ENCODE peak calls at places on chromosomes 12 and 14, in five cellular contexts. P is stomach, S is ascending aorta, X is mucosa of descending colon, G is AG09309. D is an unnamed sample.

GRCh38 chr12:48998497-48999353 is 450 bp downstream of the DDN start:
- DNase-seq in P (peak), S (no peak), X (peak), G (no peak), D (no peak)

GRCh38 chr12:69097619-69098368 is 141.6 kb upstream of the CPSF6 start:
- DNase-seq in P (no peak), S (no peak), X (no peak), G (peak), D (peak)

GRCh38 chr14:92800525-92800924 is 6.4 kb downstream of the GOLGA5 start:
- DNase-seq in P (no peak), S (no peak), X (no peak), G (no peak), D (no peak)

GRCh38 chr12:3352230-3352629 is 138.8 kb upstream of the PRMT8 start:
- DNase-seq in P (no peak), S (no peak), X (no peak), G (no peak), D (no peak)

GRCh38 chr14:75334191-75335051 is 55.8 kb downstream of the FOS start:
- DNase-seq in P (peak), S (peak), X (peak), G (no peak), D (no peak)

GRCh38 chr14:96434040-96434439 is 42.1 kb downstream of the AK7 start:
- DNase-seq in P (no peak), S (no peak), X (no peak), G (no peak), D (no peak)

GRCh38 chr14:55892906-55893305 is 225.3 kb upstream of the PELI2 start:
- DNase-seq in P (no peak), S (no peak), X (no peak), G (no peak), D (no peak)

GRCh38 chr14:23558363-23559009 is 2.4 kb downstream of the THTPA start:
- DNase-seq in P (no peak), S (no peak), X (no peak), G (no peak), D (no peak)

GRCh38 chr12:114064497-114064896 is 98.4 kb upstream of the RBM19 start:
- DNase-seq in P (no peak), S (no peak), X (no peak), G (no peak), D (no peak)

GRCh38 chr12:96136720-96137378 is 57.3 kb upstream of the ELK3 start:
- DNase-seq in P (no peak), S (no peak), X (no peak), G (no peak), D (no peak)

GRCh38 chr14:93655078-93655750 is 133.1 kb downstream of the PRIMA1 start:
- DNase-seq in P (no peak), S (no peak), X (peak), G (peak), D (peak)

GRCh38 chr12:121794532-121795028 is 1.1 kb upstream of the RHOF start:
- DNase-seq in P (no peak), S (no peak), X (no peak), G (no peak), D (no peak)

GRCh38 chr14:103198429-103199140 is 75.3 kb downstream of the TNFAIP2 start:
- DNase-seq in P (no peak), S (no peak), X (no peak), G (peak), D (peak)

GRCh38 chr12:49832836-49833421 is 4.7 kb upstream of the NCKAP5L start:
- DNase-seq in P (no peak), S (no peak), X (no peak), G (peak), D (no peak)

GRCh38 chr12:100741084-100741711 is 53.4 kb upstream of the ANO4 start:
- DNase-seq in P (no peak), S (no peak), X (peak), G (peak), D (no peak)

GRCh38 chr14:51554953-51555352 is 96.8 kb upstream of the FRMD6 start:
- DNase-seq in P (no peak), S (no peak), X (no peak), G (no peak), D (no peak)

GRCh38 chr12:97493729-97494128 is 31.1 kb downstream of the RMST start:
- DNase-seq in P (no peak), S (no peak), X (no peak), G (no peak), D (no peak)

GRCh38 chr12:93297032-93297431 is 80.7 kb upstream of the NUDT4 start:
- DNase-seq in P (no peak), S (no peak), X (no peak), G (no peak), D (no peak)

GRCh38 chr14:50943943-50944646 is at the start of gene PYGL:
- DNase-seq in P (peak), S (peak), X (peak), G (no peak), D (no peak)

DNA sequence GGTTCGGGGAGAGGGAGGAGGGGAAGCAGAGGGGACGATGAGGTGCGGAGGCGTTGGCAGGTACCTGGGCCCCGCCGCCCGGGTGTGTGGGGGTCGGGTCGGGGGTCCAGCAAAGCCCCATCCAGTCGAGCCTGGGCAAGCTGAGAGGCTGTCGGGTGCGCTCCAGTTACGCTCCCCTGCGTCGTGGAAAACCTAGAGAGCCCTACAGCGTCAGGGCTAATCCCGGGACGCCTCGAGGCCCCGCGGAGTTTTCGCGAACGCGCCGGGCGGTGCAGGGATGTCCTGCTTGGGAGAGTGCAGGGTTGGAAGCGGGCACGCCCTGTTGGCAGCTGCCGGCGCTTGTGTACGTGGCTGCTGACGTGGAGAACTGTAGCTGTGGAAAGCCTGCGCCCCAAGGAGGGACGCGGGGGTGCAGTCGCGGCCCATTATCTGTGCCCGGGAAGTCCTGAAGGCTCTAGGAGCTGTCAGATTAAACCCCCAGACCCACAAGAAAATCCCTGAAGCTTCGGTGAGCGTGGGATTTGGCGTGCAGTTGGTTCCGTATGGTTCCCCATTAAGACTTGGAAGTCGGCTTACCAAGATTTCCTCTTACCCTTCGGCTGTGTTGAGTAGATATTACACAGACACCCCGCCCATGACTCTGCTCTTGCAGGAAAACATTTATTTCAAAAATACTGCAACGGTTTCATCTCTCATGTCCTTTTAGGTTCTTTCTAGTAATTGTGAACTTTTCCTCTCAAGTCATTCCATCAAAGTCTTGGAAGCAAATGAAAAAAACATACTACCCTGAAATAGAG is 11.3 kb upstream of the SLC38A2 start:
- DNase-seq in P (peak), S (peak), X (peak), G (peak), D (peak)
- TF ChIP-seq CTCF in P (no peak), S (no peak), X (no peak), G (no peak), D (peak)

DNA sequence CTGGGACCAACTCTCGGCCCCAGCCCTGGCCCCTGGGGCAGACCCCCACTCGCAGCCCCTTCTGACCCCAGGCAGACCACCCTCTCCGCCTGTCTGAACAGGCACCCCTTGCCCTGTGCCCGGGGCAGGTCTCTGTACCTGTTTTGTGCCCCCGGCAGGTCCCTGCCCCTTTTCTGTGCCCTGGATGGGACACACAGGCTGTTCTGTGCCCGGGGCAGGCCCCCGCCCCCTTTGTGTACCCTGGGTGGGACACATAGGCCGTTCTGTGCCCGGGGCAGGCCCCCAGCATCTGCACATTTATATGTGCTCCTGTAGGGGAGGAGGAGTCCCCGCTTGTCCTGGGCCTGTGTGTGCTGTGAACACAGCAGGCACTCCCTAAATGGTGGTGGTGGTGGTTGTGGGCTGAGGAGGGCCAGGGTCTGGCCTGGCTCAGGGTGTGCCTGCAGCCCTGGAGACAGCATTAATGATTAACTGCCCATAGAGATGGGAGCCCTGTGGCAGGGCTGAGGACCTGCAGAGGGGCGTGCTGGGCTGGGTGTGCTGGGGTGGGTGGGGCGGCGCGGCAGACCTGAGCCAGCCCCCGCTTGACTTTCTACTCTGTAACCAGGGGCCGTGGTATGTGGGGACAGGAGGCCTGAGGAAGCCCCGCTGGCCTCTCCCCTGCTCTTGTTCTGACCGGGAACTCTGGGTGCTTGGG is 3.7 kb downstream of the FBRSL1 start:
- DNase-seq in P (no peak), S (no peak), X (no peak), G (no peak), D (no peak)
- TF ChIP-seq CTCF in P (no peak), S (no peak), X (no peak), G (no peak), D (no peak)

DNA sequence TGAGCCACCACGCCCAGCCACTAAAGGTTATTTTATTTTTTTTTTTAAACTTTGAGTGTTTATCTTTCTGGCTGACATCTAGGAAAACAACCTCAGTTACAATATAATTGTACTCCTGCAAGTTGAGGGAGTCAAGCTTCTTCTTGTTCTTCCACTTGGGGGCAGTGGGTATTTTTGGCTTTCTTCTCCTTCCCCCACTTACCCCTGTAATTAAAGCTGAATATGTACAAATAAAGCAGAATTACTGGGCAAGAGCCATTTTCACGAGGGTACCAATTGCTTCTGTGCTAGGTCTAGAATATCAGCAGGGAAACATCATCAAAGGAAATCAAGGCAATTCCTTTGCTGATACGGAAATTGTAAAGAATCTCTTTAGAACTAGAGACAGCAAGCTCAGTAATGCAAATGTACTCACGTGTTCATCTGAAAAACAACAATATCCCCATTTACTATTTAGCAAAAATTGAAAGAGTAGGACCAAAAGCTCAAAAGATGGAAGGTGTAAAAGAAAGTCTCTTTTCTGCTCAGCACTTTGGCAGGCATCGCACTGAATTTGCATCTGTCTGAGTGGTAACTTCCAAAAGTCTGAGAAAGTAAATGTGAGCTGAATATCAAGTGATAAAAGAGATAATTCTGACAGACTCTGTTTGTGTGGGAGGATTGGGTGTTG is 72.8 kb downstream of the TAOK3 start:
- DNase-seq in P (no peak), S (no peak), X (no peak), G (no peak), D (no peak)
- TF ChIP-seq CTCF in P (no peak), S (no peak), X (no peak), G (no peak), D (no peak)

GRCh38 chr14:34099630-34100029 is 148.8 kb upstream of the EGLN3 start:
- DNase-seq in P (no peak), S (no peak), X (peak), G (no peak), D (no peak)

GRCh38 chr14:34098985-34099349 is 148.1 kb upstream of the EGLN3 start:
- DNase-seq in P (no peak), S (no peak), X (no peak), G (no peak), D (no peak)

GRCh38 chr14:34094384-34094783 is 143.5 kb upstream of the EGLN3 start:
- DNase-seq in P (no peak), S (no peak), X (no peak), G (no peak), D (no peak)

GRCh38 chr14:34093878-34094277 is 143.0 kb upstream of the EGLN3 start:
- DNase-seq in P (no peak), S (no peak), X (no peak), G (no peak), D (no peak)

DNA sequence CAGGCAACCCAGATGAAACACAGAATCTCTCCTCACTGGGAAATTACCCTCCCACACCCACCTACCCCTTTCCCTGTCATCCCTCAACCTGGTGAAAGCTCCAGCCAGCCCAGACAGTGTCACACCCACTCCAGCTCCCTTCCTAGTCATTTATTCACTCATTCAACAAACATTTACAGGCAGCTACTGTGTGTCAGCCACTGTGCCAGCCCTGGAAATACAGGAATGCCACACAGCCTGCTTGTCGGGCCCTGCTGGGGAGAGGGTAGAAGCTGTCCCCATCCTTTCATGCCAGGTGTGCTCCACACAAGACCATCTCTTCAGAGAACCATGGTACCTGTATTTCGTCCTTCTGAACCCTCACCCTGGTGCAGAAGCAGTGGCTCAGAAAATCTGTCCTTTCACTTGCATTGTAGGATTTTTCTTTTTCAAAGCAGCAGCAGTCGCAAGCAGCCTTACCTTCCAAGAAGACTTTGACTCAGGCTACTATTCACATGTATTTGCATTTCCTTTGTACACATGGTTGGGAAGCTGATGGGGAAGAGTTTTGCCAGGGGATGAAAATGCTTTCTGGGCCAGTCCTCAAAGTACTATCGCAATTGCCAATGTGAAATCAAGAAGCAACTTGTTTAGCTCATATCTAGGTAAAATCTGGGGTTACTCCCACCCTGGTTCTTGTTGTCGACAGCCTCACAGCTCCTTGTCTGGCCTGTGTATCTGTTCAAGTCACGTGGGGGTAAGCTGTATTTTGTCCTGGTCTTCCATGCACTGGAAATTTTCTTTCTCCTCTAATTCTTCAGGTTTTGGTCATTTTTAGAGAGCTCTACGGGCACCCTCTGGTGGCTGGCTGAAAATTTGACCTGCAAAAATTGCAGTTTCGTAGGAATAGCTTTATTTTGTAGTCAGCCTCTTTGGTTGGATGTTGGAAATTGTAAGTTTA is 147.4 kb upstream of the EGLN3 start:
- DNase-seq in P (peak), S (no peak), X (peak), G (no peak), D (peak)
- TF ChIP-seq CTCF in P (peak), S (peak), X (no peak), G (peak), D (peak)

DNA sequence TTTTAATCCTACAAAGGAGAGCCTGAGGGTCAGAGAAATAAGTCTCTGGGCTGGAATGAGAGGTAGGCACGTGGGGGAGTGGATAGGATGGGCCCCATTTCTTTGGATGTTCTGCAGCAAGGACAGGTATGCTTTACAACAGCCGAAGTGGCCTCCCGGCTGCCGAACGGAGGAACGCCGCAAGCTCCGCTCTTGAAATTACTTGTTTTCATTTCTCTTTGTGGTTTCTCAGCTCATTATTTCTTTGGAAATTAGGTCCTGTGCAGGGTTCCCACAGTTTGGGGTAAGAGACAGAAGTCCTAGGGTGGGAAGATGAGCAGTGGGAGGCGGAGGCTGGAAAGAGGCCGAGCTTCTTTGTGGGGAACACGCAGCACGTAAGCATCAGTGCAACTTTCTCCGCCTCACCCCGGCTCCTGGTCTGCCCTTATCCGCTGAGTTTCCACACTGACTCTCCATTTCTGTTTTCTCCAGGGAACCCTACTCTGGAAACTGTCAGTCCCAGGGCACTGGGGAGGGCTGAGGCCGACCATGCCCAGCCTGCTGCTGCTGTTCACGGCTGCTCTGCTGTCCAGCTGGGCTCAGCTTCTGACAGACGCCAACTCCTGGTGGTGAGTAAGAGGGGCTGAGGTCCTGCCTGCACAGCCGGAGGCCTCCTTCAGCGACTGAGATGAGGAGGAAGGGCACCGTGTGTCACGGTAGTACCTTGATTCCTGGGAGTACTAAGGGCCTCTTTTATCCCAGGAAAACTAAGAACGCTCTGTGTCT is 2.0 kb downstream of the WNT5B start:
- DNase-seq in P (no peak), S (no peak), X (no peak), G (no peak), D (no peak)
- TF ChIP-seq CTCF in P (no peak), S (no peak), X (no peak), G (no peak), D (no peak)

GRCh38 chr14:61923348-61923747 is 161.1 kb downstream of the SNAPC1 start:
- DNase-seq in P (no peak), S (no peak), X (no peak), G (no peak), D (no peak)
- TF ChIP-seq CTCF in P (no peak), S (no peak), X (no peak), G (peak), D (peak)